ENCODE peak calls at places on chromosome 18, in eight cellular contexts. One of them, this sample, is unnamed.

GRCh38 chr18:5294618-5295230 is 802 bp downstream of the ZBTB14 start:
- DNase-seq in transverse colon: peak
- DNase-seq in sigmoid colon: peak
- DNase-seq in GM12892: no peak
- DNase-seq in stomach: peak
- DNase-seq in A549: peak
- DNase-seq in ovary: peak
- DNase-seq in thyroid gland: peak
- DNase-seq in this sample: peak

GRCh38 chr18:56508637-56509036 is 129.8 kb downstream of the TXNL1 start:
- DNase-seq in transverse colon: no peak
- DNase-seq in sigmoid colon: no peak
- DNase-seq in GM12892: no peak
- DNase-seq in stomach: no peak
- DNase-seq in A549: no peak
- DNase-seq in ovary: no peak
- DNase-seq in thyroid gland: no peak
- DNase-seq in this sample: no peak

GRCh38 chr18:49814147-49814499 is 790 bp upstream of the ACAA2 start:
- DNase-seq in transverse colon: peak
- DNase-seq in sigmoid colon: peak
- DNase-seq in GM12892: no peak
- DNase-seq in stomach: no peak
- DNase-seq in A549: peak
- DNase-seq in ovary: peak
- DNase-seq in thyroid gland: peak
- DNase-seq in this sample: peak

GRCh38 chr18:55539240-55539639 is 48.8 kb downstream of the TCF4 start:
- DNase-seq in transverse colon: no peak
- DNase-seq in sigmoid colon: no peak
- DNase-seq in GM12892: no peak
- DNase-seq in stomach: no peak
- DNase-seq in A549: no peak
- DNase-seq in ovary: no peak
- DNase-seq in thyroid gland: no peak
- DNase-seq in this sample: no peak

GRCh38 chr18:28793911-28794310 is 617.0 kb upstream of the CDH2 start:
- DNase-seq in transverse colon: no peak
- DNase-seq in sigmoid colon: no peak
- DNase-seq in GM12892: no peak
- DNase-seq in stomach: no peak
- DNase-seq in A549: no peak
- DNase-seq in ovary: no peak
- DNase-seq in thyroid gland: no peak
- DNase-seq in this sample: no peak

GRCh38 chr18:48422947-48423378 is 13.8 kb upstream of the ZBTB7C start:
- DNase-seq in transverse colon: no peak
- DNase-seq in sigmoid colon: no peak
- DNase-seq in GM12892: no peak
- DNase-seq in stomach: no peak
- DNase-seq in A549: no peak
- DNase-seq in ovary: no peak
- DNase-seq in thyroid gland: no peak
- DNase-seq in this sample: no peak

GRCh38 chr18:79912994-79913831 is 38.2 kb downstream of the SLC66A2 start:
- DNase-seq in transverse colon: no peak
- DNase-seq in sigmoid colon: no peak
- DNase-seq in GM12892: no peak
- DNase-seq in stomach: no peak
- DNase-seq in A549: no peak
- DNase-seq in ovary: no peak
- DNase-seq in thyroid gland: no peak
- DNase-seq in this sample: no peak

GRCh38 chr18:51030537-51031258 is 685 bp downstream of the SMAD4 start:
- DNase-seq in transverse colon: peak
- DNase-seq in sigmoid colon: peak
- DNase-seq in GM12892: peak
- DNase-seq in stomach: peak
- DNase-seq in A549: peak
- DNase-seq in ovary: peak
- DNase-seq in thyroid gland: peak
- DNase-seq in this sample: peak

GRCh38 chr18:63131944-63132818 is 187.4 kb downstream of the BCL2 start:
- DNase-seq in transverse colon: peak
- DNase-seq in sigmoid colon: no peak
- DNase-seq in GM12892: no peak
- DNase-seq in stomach: no peak
- DNase-seq in A549: no peak
- DNase-seq in ovary: no peak
- DNase-seq in thyroid gland: peak
- DNase-seq in this sample: peak

GRCh38 chr18:63135101-63135500 is 184.5 kb downstream of the BCL2 start:
- DNase-seq in transverse colon: no peak
- DNase-seq in sigmoid colon: no peak
- DNase-seq in GM12892: no peak
- DNase-seq in stomach: no peak
- DNase-seq in A549: no peak
- DNase-seq in ovary: no peak
- DNase-seq in thyroid gland: peak
- DNase-seq in this sample: no peak

GRCh38 chr18:63131106-63131943 is 188.2 kb downstream of the BCL2 start:
- DNase-seq in transverse colon: peak
- DNase-seq in sigmoid colon: peak
- DNase-seq in GM12892: no peak
- DNase-seq in stomach: no peak
- DNase-seq in A549: peak
- DNase-seq in ovary: peak
- DNase-seq in thyroid gland: peak
- DNase-seq in this sample: no peak

GRCh38 chr18:63130176-63130575 is 189.4 kb downstream of the BCL2 start:
- DNase-seq in transverse colon: no peak
- DNase-seq in sigmoid colon: no peak
- DNase-seq in GM12892: no peak
- DNase-seq in stomach: no peak
- DNase-seq in A549: no peak
- DNase-seq in ovary: no peak
- DNase-seq in thyroid gland: no peak
- DNase-seq in this sample: no peak

GRCh38 chr18:63132819-63133200 is 186.8 kb downstream of the BCL2 start:
- DNase-seq in transverse colon: peak
- DNase-seq in sigmoid colon: no peak
- DNase-seq in GM12892: no peak
- DNase-seq in stomach: peak
- DNase-seq in A549: no peak
- DNase-seq in ovary: no peak
- DNase-seq in thyroid gland: peak
- DNase-seq in this sample: no peak
- TF ChIP-seq POLR2A in transverse colon: no peak
- TF ChIP-seq POLR2A in sigmoid colon: no peak
- TF ChIP-seq POLR2A in GM12892: no peak
- TF ChIP-seq POLR2A in stomach: no peak
- TF ChIP-seq POLR2A in A549: no peak
- TF ChIP-seq POLR2A in ovary: no peak
- TF ChIP-seq POLR2A in thyroid gland: no peak
- TF ChIP-seq POLR2A in this sample: no peak

GRCh38 chr18:77088977-77089795 is 43.4 kb downstream of the MBP start:
- DNase-seq in transverse colon: no peak
- DNase-seq in sigmoid colon: no peak
- DNase-seq in GM12892: no peak
- DNase-seq in stomach: peak
- DNase-seq in A549: no peak
- DNase-seq in ovary: no peak
- DNase-seq in thyroid gland: peak
- DNase-seq in this sample: peak

GRCh38 chr18:77086034-77086433 is 46.5 kb downstream of the MBP start:
- DNase-seq in transverse colon: no peak
- DNase-seq in sigmoid colon: no peak
- DNase-seq in GM12892: no peak
- DNase-seq in stomach: no peak
- DNase-seq in A549: no peak
- DNase-seq in ovary: no peak
- DNase-seq in thyroid gland: no peak
- DNase-seq in this sample: no peak

GRCh38 chr18:77087391-77088141 is 45.0 kb downstream of the MBP start:
- DNase-seq in transverse colon: peak
- DNase-seq in sigmoid colon: peak
- DNase-seq in GM12892: no peak
- DNase-seq in stomach: peak
- DNase-seq in A549: no peak
- DNase-seq in ovary: peak
- DNase-seq in thyroid gland: peak
- DNase-seq in this sample: no peak

GRCh38 chr18:77084757-77085035 is 47.9 kb downstream of the MBP start:
- DNase-seq in transverse colon: no peak
- DNase-seq in sigmoid colon: no peak
- DNase-seq in GM12892: no peak
- DNase-seq in stomach: no peak
- DNase-seq in A549: no peak
- DNase-seq in ovary: no peak
- DNase-seq in thyroid gland: no peak
- DNase-seq in this sample: no peak

GRCh38 chr18:77086656-77087390 is 45.8 kb downstream of the MBP start:
- DNase-seq in transverse colon: peak
- DNase-seq in sigmoid colon: no peak
- DNase-seq in GM12892: no peak
- DNase-seq in stomach: no peak
- DNase-seq in A549: no peak
- DNase-seq in ovary: no peak
- DNase-seq in thyroid gland: no peak
- DNase-seq in this sample: no peak
- TF ChIP-seq POLR2A in transverse colon: no peak
- TF ChIP-seq POLR2A in sigmoid colon: no peak
- TF ChIP-seq POLR2A in GM12892: no peak
- TF ChIP-seq POLR2A in stomach: no peak
- TF ChIP-seq POLR2A in A549: no peak
- TF ChIP-seq POLR2A in ovary: no peak
- TF ChIP-seq POLR2A in thyroid gland: no peak
- TF ChIP-seq POLR2A in this sample: no peak

DNA sequence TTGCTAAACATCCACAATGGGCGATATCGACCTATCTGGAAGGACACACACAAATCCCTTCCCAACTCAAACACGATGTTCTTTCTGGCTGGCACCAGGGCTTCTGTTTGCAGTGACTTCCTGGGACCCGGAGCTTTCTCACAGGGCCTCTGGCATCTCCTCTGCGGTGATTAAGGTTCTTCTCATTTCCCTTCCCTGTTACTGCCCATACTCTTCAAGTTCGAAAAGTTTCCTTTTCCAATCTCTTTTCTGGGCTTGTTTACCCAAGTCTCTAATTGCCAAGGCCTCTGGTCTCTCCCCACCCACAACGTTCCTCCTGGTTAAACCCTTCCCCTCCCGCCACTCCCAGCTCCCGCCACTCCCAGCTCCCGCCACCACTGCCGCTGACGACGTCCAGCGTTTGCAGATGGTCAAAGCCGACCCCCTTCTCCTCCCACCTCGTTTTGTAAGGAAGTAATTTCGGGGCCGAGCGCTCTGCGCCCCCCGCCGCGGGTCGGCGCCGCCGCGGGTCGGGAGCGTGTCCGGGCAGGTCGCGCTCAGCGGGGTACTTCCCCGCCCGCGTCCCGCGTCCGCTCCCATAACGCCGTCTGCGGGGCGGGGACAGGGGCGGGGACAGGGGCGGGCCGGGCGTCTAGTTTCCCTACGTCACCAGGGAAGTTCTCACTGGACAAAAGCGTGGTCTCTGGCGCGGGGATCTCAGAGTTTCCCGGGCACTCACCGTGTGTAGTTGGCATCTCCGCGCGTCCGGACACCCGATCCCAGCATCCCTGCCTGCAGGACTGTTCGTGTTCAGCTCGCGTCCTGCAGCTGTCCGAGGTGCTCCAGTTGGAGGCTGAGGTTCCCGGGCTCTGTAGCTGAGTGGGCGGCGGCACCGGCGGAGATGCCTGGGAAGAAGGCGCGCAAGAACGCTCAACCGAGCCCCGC is at the start of gene PMAIP1:
- DNase-seq in transverse colon: peak
- DNase-seq in sigmoid colon: peak
- DNase-seq in GM12892: peak
- DNase-seq in stomach: peak
- DNase-seq in A549: peak
- DNase-seq in ovary: peak
- DNase-seq in thyroid gland: peak
- DNase-seq in this sample: peak
- TF ChIP-seq POLR2A in transverse colon: peak
- TF ChIP-seq POLR2A in sigmoid colon: peak
- TF ChIP-seq POLR2A in GM12892: peak
- TF ChIP-seq POLR2A in stomach: peak
- TF ChIP-seq POLR2A in A549: peak
- TF ChIP-seq POLR2A in ovary: peak
- TF ChIP-seq POLR2A in thyroid gland: no peak
- TF ChIP-seq POLR2A in this sample: no peak

GRCh38 chr18:3248670-3249359 is 1.2 kb downstream of the MYL12A start:
- DNase-seq in transverse colon: peak
- DNase-seq in sigmoid colon: no peak
- DNase-seq in GM12892: no peak
- DNase-seq in stomach: no peak
- DNase-seq in A549: no peak
- DNase-seq in ovary: no peak
- DNase-seq in thyroid gland: peak
- DNase-seq in this sample: no peak

GRCh38 chr18:3248062-3248669 is 565 bp downstream of the MYL12A start:
- DNase-seq in transverse colon: peak
- DNase-seq in sigmoid colon: peak
- DNase-seq in GM12892: no peak
- DNase-seq in stomach: no peak
- DNase-seq in A549: no peak
- DNase-seq in ovary: peak
- DNase-seq in thyroid gland: peak
- DNase-seq in this sample: no peak

GRCh38 chr18:3251963-3252277 is 4.3 kb downstream of the MYL12A start:
- DNase-seq in transverse colon: no peak
- DNase-seq in sigmoid colon: no peak
- DNase-seq in GM12892: no peak
- DNase-seq in stomach: no peak
- DNase-seq in A549: no peak
- DNase-seq in ovary: no peak
- DNase-seq in thyroid gland: no peak
- DNase-seq in this sample: no peak

GRCh38 chr18:3251249-3251962 is 3.8 kb downstream of the MYL12A start:
- DNase-seq in transverse colon: no peak
- DNase-seq in sigmoid colon: no peak
- DNase-seq in GM12892: no peak
- DNase-seq in stomach: no peak
- DNase-seq in A549: no peak
- DNase-seq in ovary: no peak
- DNase-seq in thyroid gland: no peak
- DNase-seq in this sample: no peak

DNA sequence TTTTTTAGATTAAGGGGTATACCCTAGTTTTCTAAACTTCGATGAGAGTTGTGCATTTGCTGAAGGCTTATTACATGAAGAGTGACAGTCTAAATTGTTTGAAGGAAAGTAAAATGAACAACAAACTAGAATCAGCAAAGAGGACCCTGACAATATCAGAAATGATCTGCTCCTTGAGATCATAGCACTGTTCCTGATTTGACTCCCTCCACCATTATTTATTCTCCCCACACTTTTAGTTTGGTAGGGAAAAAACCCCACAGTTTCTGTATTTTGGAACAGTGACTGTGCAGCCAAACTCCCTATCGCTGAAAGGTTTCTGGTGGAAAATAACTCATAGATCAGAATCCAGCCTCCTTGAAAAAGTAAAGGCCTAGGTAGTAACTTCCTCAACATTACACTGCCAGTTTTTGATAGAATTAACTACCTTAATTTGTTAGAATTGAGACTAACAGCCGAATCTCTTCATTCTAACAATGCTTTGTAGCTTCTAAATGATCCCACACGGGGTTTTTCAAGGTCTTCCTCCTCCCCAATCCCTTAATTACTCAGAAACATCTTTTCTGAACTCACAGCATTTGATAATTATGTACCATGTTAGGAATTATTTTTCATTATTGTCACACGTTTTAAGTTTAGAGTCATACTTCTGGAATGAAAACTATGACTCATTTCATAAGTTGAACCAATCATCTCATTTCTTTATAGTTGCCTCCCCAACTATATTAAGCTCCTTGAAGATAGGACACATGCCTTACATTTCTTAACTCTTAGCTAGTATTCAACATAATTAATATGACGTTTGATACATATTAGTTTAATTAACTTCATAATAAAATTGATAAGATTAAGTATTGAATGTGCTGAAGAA is 2.9 kb downstream of the MYL12A start:
- DNase-seq in transverse colon: no peak
- DNase-seq in sigmoid colon: no peak
- DNase-seq in GM12892: no peak
- DNase-seq in stomach: no peak
- DNase-seq in A549: no peak
- DNase-seq in ovary: no peak
- DNase-seq in thyroid gland: no peak
- DNase-seq in this sample: no peak
- TF ChIP-seq POLR2A in transverse colon: no peak
- TF ChIP-seq POLR2A in sigmoid colon: no peak
- TF ChIP-seq POLR2A in GM12892: no peak
- TF ChIP-seq POLR2A in stomach: no peak
- TF ChIP-seq POLR2A in A549: no peak
- TF ChIP-seq POLR2A in ovary: no peak
- TF ChIP-seq POLR2A in thyroid gland: no peak
- TF ChIP-seq POLR2A in this sample: no peak